ENCODE peak calls at places on chromosomes 7 and 10, in five cellular contexts. T is sigmoid colon, M is A549, D is stomach, U is K562. Y is an unnamed sample.
A peak's percentile ranks its signal among the peaks of the same experiment; 100 is the strongest.

GRCh38 chr7:107854454-107854853 is 36.5 kb upstream of the DLD start:
- DNase-seq in T (no peak), M (no peak), D (no peak), U (no peak), Y (no peak)

GRCh38 chr7:94389381-94389780 is 5.3 kb upstream of the COL1A2 start:
- DNase-seq in T (no peak), M (no peak), D (no peak), U (no peak), Y (no peak)

GRCh38 chr10:6660460-6660859 is 80.4 kb upstream of the PRKCQ start:
- DNase-seq in T (no peak), M (no peak), D (no peak), U (no peak), Y (no peak)

GRCh38 chr7:117148971-117149370 is 173.9 kb downstream of the WNT2 start:
- DNase-seq in T (no peak), M (no peak), D (no peak), U (no peak), Y (no peak)

GRCh38 chr10:76031099-76031498 is 599.7 kb downstream of the LRMDA start:
- DNase-seq in T (no peak), M (no peak), D (no peak), U (no peak), Y (no peak)

GRCh38 chr7:118478236-118478635 is 253.7 kb downstream of the ANKRD7 start:
- DNase-seq in T (no peak), M (no peak), D (no peak), U (no peak), Y (no peak)

GRCh38 chr7:46317256-46317655 is 396.2 kb upstream of the IGFBP3 start:
- DNase-seq in T (no peak), M (no peak), D (no peak), U (no peak), Y (no peak)

GRCh38 chr7:25625316-25625715 is 397.0 kb upstream of the NPVF start:
- DNase-seq in T (no peak), M (no peak), D (no peak), U (no peak), Y (no peak)

GRCh38 chr7:156576216-156577063 is 64.1 kb upstream of the RNF32 start:
- DNase-seq in T (no peak), M (no peak), D (no peak), U (no peak), Y (no peak)

GRCh38 chr10:63145782-63146181 is 12.7 kb downstream of the NRBF2 start:
- DNase-seq in T (no peak), M (no peak), D (no peak), U (no peak), Y (no peak)

GRCh38 chr7:50835156-50835555 is 52.5 kb upstream of the GRB10 start:
- DNase-seq in T (no peak), M (peak; percentile 52), D (no peak), U (no peak), Y (no peak)

GRCh38 chr7:72444023-72444776 is 32.1 kb upstream of the CALN1 start:
- DNase-seq in T (no peak), M (no peak), D (no peak), U (no peak), Y (no peak)

DNA sequence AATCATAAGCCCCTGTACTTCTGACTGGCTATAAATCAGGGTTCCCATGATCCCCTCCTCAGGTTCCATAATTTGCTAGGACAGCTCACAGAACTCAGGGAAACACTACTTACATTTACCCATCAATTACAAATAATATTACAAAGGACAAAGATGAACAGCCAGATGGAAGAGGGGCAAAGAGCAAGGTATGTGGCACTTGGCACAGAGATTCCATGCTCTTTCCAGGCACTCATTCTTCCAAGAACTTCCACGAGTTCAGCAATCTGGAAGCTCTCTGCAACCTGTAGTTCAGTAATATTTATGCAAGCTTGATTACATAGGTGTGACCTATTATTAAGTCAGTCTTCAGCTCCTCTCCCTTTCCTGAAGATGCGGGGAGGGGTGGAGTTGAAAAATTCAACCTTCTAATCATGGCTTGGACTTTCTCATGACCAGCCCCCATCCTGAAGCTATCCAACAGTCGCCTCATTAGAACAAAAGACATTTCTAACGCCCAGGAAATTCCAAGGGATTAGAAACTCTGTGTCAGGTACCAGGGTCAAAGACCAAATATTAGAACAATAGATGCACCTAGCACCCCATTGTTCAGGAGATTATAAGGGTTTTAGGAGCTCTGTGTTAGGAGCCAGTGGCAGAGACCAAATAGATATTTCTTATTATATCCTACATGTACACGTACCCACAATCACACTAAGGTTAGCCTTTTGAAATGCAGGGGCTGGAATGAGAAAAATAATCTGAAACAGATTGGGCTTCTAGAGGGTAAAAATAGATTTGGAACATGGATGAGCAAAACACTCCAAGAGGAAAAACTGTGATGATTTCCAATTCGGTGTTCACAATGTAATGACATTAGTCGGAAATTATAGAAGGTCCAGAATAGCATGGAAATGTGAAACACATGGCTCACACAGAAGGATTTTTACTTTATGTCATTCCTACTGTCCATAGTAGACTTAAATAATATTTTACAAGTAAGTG is 7.0 kb downstream of the ANKMY2 start:
- DNase-seq in T (no peak), M (no peak), D (no peak), U (no peak), Y (no peak)
- TF ChIP-seq EP300 in T (no peak), M (no peak), D (no peak), U (no peak), Y (no peak)

GRCh38 chr10:62048919-62049636 is 147.6 kb downstream of the ARID5B start:
- DNase-seq in T (peak; percentile 96), M (peak; percentile 82), D (peak; percentile 74), U (peak; percentile 80), Y (peak; percentile 79)
- TF ChIP-seq EP300 in T (no peak), M (no peak), D (no peak), U (no peak), Y (no peak)

GRCh38 chr7:5492249-5493020 is 68.8 kb upstream of the TNRC18 start:
- DNase-seq in T (peak; percentile 86), M (no peak), D (no peak), U (peak; percentile 41), Y (no peak)

GRCh38 chr7:5494683-5495561 is 71.3 kb upstream of the TNRC18 start:
- DNase-seq in T (peak; percentile 88), M (peak; percentile 86), D (peak; percentile 77), U (peak; percentile 87), Y (peak; percentile 76)

GRCh38 chr7:5494320-5494682 is 70.7 kb upstream of the TNRC18 start:
- DNase-seq in T (no peak), M (no peak), D (no peak), U (no peak), Y (no peak)

GRCh38 chr7:5497158-5498103 is 73.8 kb upstream of the TNRC18 start:
- DNase-seq in T (no peak), M (no peak), D (no peak), U (peak; percentile 81), Y (no peak)

DNA sequence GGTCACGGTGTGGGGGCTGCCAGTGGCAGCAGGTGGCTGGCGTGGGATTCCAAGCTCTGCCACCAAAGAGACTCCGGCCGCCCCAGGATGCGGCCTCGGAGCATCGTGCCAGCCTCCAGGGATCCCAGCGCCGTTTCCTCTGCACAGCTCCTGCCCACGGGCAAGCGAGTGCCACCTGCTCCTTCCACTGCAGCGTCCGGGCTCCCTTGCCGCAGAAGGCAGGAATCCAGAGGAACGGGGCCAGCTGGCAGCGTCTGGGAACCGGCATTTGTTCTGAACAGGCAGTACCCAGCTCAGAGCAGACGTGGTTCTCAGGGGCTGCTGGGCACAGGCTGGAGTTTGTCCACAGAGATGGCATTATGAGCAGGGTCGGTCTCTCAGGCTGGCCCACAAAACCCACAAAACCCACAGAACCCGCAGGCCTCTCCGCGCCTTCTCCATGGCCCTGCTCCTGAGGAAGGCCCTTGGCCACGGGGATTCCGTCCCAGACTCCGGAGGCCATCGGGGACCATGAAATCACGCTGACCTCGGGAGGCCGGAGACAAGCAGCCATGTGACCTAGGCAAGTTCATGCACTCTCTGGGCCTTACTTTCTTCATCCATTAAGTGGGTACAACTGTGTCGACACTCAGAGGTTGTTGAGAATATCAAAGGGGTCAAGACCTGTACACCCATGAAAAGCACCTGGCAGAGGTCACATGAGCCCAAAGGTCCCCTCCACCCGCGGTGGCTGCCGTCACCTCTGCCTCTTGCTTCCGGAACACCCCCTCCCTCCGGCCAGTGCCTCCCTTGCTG is 72.1 kb upstream of the TNRC18 start:
- DNase-seq in T (peak; percentile 95), M (no peak), D (peak; percentile 89), U (no peak), Y (peak; percentile 57)
- TF ChIP-seq EP300 in T (peak; percentile 86), M (no peak), D (peak; percentile 86), U (no peak), Y (peak; percentile 39)

GRCh38 chr10:128053356-128053755 is 72.9 kb downstream of the MKI67 start:
- DNase-seq in T (no peak), M (no peak), D (no peak), U (no peak), Y (peak; percentile 3)

GRCh38 chr10:128056303-128057050 is 69.7 kb downstream of the MKI67 start:
- DNase-seq in T (no peak), M (no peak), D (no peak), U (no peak), Y (no peak)

GRCh38 chr10:128055061-128055868 is 71.0 kb downstream of the MKI67 start:
- DNase-seq in T (no peak), M (no peak), D (no peak), U (no peak), Y (peak; percentile 6)

GRCh38 chr10:128052696-128053095 is 73.5 kb downstream of the MKI67 start:
- DNase-seq in T (peak; percentile 24), M (no peak), D (no peak), U (no peak), Y (peak; percentile 5)

DNA sequence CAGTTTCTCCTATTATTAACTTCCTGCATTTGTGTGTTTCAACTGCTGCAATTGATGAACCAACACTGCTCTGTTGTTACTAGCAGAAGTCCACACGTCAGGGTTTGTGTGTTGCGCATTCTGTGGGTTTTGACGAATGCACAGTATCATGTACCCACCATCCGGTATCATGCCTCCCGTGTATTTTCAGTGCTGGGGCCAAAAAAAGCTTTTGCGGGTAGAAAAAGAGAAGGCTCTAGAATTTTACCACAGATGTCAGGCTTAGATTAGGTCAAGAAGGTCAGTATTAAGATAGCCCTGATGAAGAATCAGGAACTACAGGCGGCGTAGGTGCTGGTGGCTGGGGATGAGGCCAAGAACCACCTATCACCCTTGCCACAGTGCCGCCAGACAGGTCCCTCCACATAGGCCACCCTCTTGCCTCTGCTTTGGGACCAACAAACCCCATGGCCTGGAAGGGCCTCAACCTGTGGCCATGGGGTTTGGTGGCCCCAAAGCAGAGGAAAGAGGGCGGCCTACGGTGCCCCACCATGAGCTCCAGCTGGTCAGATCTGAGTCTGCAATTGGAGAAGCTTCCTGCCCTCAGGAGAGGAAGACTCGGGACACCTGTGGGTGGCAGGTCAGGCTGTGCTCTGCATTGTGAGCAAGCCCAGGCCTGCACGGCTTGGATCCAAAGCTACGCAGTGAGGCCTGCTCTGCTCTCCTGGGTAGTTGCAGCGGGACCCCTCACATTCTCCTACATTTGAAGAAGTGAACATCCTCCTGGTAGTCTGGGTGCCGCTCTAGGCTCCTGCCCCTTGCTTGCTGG is 71.9 kb downstream of the MKI67 start:
- DNase-seq in T (no peak), M (no peak), D (no peak), U (no peak), Y (peak; percentile 17)
- TF ChIP-seq EP300 in T (no peak), M (no peak), D (no peak), U (no peak), Y (peak; percentile 45)

GRCh38 chr10:74529205-74529604 is 297.2 kb upstream of the KAT6B start:
- DNase-seq in T (no peak), M (no peak), D (no peak), U (no peak), Y (no peak)
- TF ChIP-seq EP300 in T (no peak), M (no peak), D (no peak), U (no peak), Y (no peak)

GRCh38 chr10:14074062-14074884 is 256.5 kb downstream of the FRMD4A start:
- DNase-seq in T (peak; percentile 94), M (peak; percentile 81), D (peak; percentile 75), U (no peak), Y (peak; percentile 64)
- TF ChIP-seq EP300 in T (no peak), M (no peak), D (no peak), U (no peak), Y (no peak)

GRCh38 chr10:16698457-16698856 is 118.8 kb downstream of the RSU1 start:
- DNase-seq in T (no peak), M (no peak), D (no peak), U (no peak), Y (no peak)
- TF ChIP-seq EP300 in T (no peak), M (no peak), D (no peak), U (no peak), Y (no peak)

Y was measured in transverse colon.